ENCODE peak calls at places on chromosome 2, in six cellular contexts. V is transverse colon, A is astrocyte of the cerebellum, F is AG09319, W is lung, T is dorsolateral prefrontal cortex. S is an unnamed sample.

GRCh38 chr2:9968940-9969497 is 17.5 kb downstream of the GRHL1 start:
- DNase-seq in V (peak; percentile 26), A (no peak), F (no peak), W (peak; percentile 56), T (no peak), S (no peak)

GRCh38 chr2:112646102-112646719 is 472 bp downstream of the SLC20A1 start:
- DNase-seq in V (no peak), A (no peak), F (no peak), W (no peak), T (no peak), S (peak; percentile 61)

GRCh38 chr2:100256416-100256815 is 65.9 kb downstream of the LONRF2 start:
- DNase-seq in V (no peak), A (no peak), F (no peak), W (no peak), T (no peak), S (no peak)

GRCh38 chr2:177604291-177605065 is 211.9 kb downstream of the AGPS start:
- DNase-seq in V (no peak), A (peak; percentile 56), F (peak; percentile 61), W (no peak), T (no peak), S (peak; percentile 36)

GRCh38 chr2:83320053-83320452 is 1139.0 kb downstream of the SUCLG1 start:
- DNase-seq in V (no peak), A (no peak), F (no peak), W (no peak), T (no peak), S (no peak)

GRCh38 chr2:150142561-150142960 is 344.9 kb downstream of the RND3 start:
- DNase-seq in V (no peak), A (no peak), F (no peak), W (no peak), T (no peak), S (no peak)

GRCh38 chr2:182240862-182241371 is 185.9 kb downstream of the PDE1A start:
- DNase-seq in V (peak; percentile 60), A (peak; percentile 11), F (no peak), W (no peak), T (no peak), S (peak; percentile 69)

GRCh38 chr2:222445226-222445625 is 20.9 kb downstream of the SGPP2 start:
- DNase-seq in V (no peak), A (no peak), F (no peak), W (no peak), T (no peak), S (no peak)

GRCh38 chr2:74373985-74374384 is 6.1 kb downstream of the DCTN1 start:
- DNase-seq in V (no peak), A (no peak), F (no peak), W (no peak), T (no peak), S (no peak)

GRCh38 chr2:46193356-46193755 is 103.9 kb upstream of the EPAS1 start:
- DNase-seq in V (no peak), A (no peak), F (no peak), W (no peak), T (no peak), S (peak; percentile 5)

GRCh38 chr2:48131503-48132293 is 225.4 kb upstream of the FBXO11 start:
- DNase-seq in V (no peak), A (peak; percentile 52), F (peak; percentile 2), W (no peak), T (no peak), S (no peak)

GRCh38 chr2:16509042-16509441 is 156.6 kb downstream of the CYRIA start:
- DNase-seq in V (no peak), A (no peak), F (no peak), W (no peak), T (no peak), S (no peak)

GRCh38 chr2:97869722-97870346 is 125.9 kb downstream of the TMEM131 start:
- DNase-seq in V (no peak), A (no peak), F (no peak), W (no peak), T (no peak), S (no peak)

GRCh38 chr2:97871096-97871780 is 124.5 kb downstream of the TMEM131 start:
- DNase-seq in V (no peak), A (peak; percentile 20), F (no peak), W (no peak), T (no peak), S (no peak)

GRCh38 chr2:97868986-97869721 is 126.6 kb downstream of the TMEM131 start:
- DNase-seq in V (peak; percentile 39), A (peak; percentile 52), F (peak; percentile 79), W (no peak), T (no peak), S (no peak)

GRCh38 chr2:97870396-97870843 is 125.3 kb downstream of the TMEM131 start:
- DNase-seq in V (no peak), A (peak; percentile 80), F (peak; percentile 83), W (no peak), T (no peak), S (peak; percentile 71)
- TF ChIP-seq CTCF in V (no peak), A (no peak), F (no peak), W (no peak), T (no peak), S (peak; percentile 27)

GRCh38 chr2:264493-265468 is at the start of gene ACP1:
- DNase-seq in V (peak; percentile 98), A (peak; percentile 85), F (peak; percentile 81), W (peak; percentile 96), T (peak; percentile 92), S (peak; percentile 98)
- TF ChIP-seq CTCF in V (no peak), A (no peak), F (no peak), W (no peak), T (peak; percentile 21), S (no peak)

GRCh38 chr2:27493948-27494283 is 1.1 kb downstream of the FNDC4 start:
- DNase-seq in V (no peak), A (no peak), F (no peak), W (no peak), T (no peak), S (no peak)

GRCh38 chr2:27492557-27492956 is 2.4 kb downstream of the FNDC4 start:
- DNase-seq in V (no peak), A (no peak), F (no peak), W (no peak), T (no peak), S (no peak)

GRCh38 chr2:27494944-27495554 is at the start of gene FNDC4:
- DNase-seq in V (peak; percentile 15), A (no peak), F (no peak), W (no peak), T (no peak), S (peak; percentile 31)

GRCh38 chr2:27495840-27496356 is 741 bp upstream of the GCKR start:
- DNase-seq in V (no peak), A (no peak), F (no peak), W (no peak), T (no peak), S (no peak)

GRCh38 chr2:27494284-27494943 is 586 bp downstream of the FNDC4 start:
- DNase-seq in V (peak; percentile 32), A (no peak), F (peak; percentile 23), W (no peak), T (no peak), S (no peak)
- TF ChIP-seq CTCF in V (no peak), A (peak; percentile 15), F (no peak), W (no peak), T (no peak), S (no peak)

GRCh38 chr2:77104554-77104953 is 417.6 kb downstream of the LRRTM4 start:
- DNase-seq in V (no peak), A (no peak), F (no peak), W (no peak), T (no peak), S (no peak)
- TF ChIP-seq CTCF in V (no peak), A (no peak), F (no peak), W (no peak), T (no peak), S (no peak)

DNA sequence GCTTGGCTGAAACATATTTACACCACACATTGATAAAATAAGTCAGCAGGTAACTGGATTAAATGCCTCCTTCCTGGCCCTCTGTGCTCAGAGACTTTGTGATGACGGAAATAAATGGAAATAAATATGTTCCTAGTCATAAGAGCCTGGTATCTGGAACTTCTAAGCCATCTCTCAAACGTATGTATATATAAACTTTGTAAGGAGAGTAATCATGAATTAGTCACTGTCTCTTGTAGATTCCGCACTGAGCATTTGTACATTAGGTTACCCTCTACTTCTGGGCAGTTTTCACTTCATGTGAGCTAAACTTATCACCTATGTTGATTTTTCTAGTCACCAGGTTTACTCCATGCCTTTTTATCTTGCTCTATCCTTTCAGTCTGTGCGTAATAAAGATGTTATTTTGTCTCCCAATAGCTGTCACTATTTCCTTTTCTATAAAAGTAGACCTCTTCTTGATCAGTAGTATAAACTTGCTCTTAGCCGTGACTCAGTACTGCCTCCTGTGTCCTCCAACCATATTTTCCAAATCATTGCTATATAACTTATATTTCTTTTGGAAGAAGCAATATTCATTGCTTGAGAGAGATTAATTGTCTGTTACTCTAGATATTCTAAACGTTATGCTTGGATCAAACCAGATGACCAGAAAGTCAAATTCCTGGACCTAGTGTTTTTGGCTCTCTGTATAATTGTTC is 53.2 kb downstream of the FEZ2 start:
- DNase-seq in V (no peak), A (no peak), F (no peak), W (no peak), T (no peak), S (no peak)
- TF ChIP-seq CTCF in V (no peak), A (peak; percentile 36), F (peak; percentile 22), W (no peak), T (no peak), S (no peak)

DNA sequence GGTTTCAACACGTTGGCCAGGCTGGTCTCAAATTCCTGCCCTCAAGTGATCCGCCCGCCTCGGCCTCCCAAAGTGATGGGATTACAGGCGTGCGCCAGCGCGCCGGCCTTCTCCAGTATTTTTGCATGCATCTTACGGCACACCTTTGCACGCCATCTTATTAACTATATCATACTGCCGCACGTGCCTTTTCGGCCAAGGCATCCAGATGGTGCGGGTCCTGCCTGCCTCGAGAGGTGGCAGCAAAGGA is 759 bp upstream of the ING5 start:
- DNase-seq in V (no peak), A (no peak), F (peak; percentile 56), W (no peak), T (no peak), S (no peak)
- TF ChIP-seq CTCF in V (peak; percentile 56), A (peak; percentile 41), F (peak; percentile 43), W (peak; percentile 36), T (no peak), S (peak; percentile 41)

S was measured in GM10248.